ENCODE peak calls at places on chromosomes 3 and 15, in six cellular contexts. C is RPMI8226, F is GM23248, T is AG04449, E is A172, L is T47D. Y is an unnamed sample.

GRCh38 chr3:195356151-195357086 is 85.5 kb upstream of the XXYLT1 start:
- DNase-seq in C (no peak), E (no peak), T (no peak), L (no peak), F (no peak), Y (no peak)

GRCh38 chr15:75230524-75231371 is 27.4 kb upstream of the GOLGA6C start:
- DNase-seq in F (no peak), C (peak; percentile 61), L (no peak), T (no peak), E (no peak), Y (no peak)

GRCh38 chr3:107184375-107184774 is 192.9 kb upstream of the CCDC54 start:
- DNase-seq in L (no peak), C (no peak), F (peak; percentile 47), E (no peak), T (peak; percentile 40), Y (no peak)

GRCh38 chr3:157132341-157132740 is 27.6 kb downstream of the CCNL1 start:
- DNase-seq in T (no peak), E (no peak), L (no peak), C (no peak), F (peak; percentile 51), Y (no peak)

GRCh38 chr3:71401695-71402231 is 181.8 kb downstream of the FOXP1 start:
- DNase-seq in F (no peak), T (no peak), C (no peak), E (no peak), L (no peak), Y (no peak)

GRCh38 chr15:50970524-50970923 is 62.0 kb downstream of the AP4E1 start:
- DNase-seq in T (no peak), L (no peak), E (no peak), C (no peak), F (no peak), Y (no peak)

GRCh38 chr3:36635731-36636130 is 128.6 kb downstream of the DCLK3 start:
- DNase-seq in C (no peak), E (no peak), F (peak; percentile 59), L (no peak), T (no peak), Y (peak; percentile 23)

GRCh38 chr15:84859651-84860050 is 24.8 kb upstream of the SLC28A1 start:
- DNase-seq in T (no peak), E (no peak), C (no peak), F (no peak), L (no peak), Y (no peak)

GRCh38 chr3:189833996-189834395 is 202.8 kb downstream of the TP63 start:
- DNase-seq in C (no peak), E (no peak), T (no peak), L (peak; percentile 80), F (no peak), Y (no peak)

GRCh38 chr3:51620543-51620942 is 50.5 kb upstream of the TEX264 start:
- DNase-seq in E (no peak), F (peak; percentile 53), T (no peak), L (no peak), C (no peak), Y (no peak)

GRCh38 chr15:59528965-59529402 is 82.6 kb upstream of the GCNT3 start:
- DNase-seq in T (peak; percentile 33), E (peak; percentile 85), L (peak; percentile 93), F (peak; percentile 90), C (peak; percentile 82), Y (peak; percentile 86)

GRCh38 chr3:124007186-124007585 is 15.3 kb upstream of the ROPN1 start:
- DNase-seq in L (no peak), F (peak; percentile 45), T (no peak), E (peak; percentile 40), C (no peak), Y (no peak)

GRCh38 chr15:96340611-96341464 is 10.3 kb downstream of the NR2F2 start:
- DNase-seq in L (peak; percentile 45), E (peak; percentile 10), C (no peak), T (no peak), F (peak; percentile 81), Y (peak; percentile 73)

GRCh38 chr15:100170673-100171210 is 171.0 kb downstream of the ADAMTS17 start:
- DNase-seq in T (no peak), F (no peak), C (no peak), E (no peak), L (no peak), Y (no peak)

GRCh38 chr15:71780349-71780976 is 29.9 kb upstream of the NR2E3 start:
- DNase-seq in E (peak; percentile 38), C (peak; percentile 76), T (no peak), L (peak; percentile 41), F (peak; percentile 76), Y (peak; percentile 48)

GRCh38 chr15:82647835-82648256 is 683 bp upstream of the CPEB1 start:
- DNase-seq in L (no peak), E (peak; percentile 21), F (no peak), C (no peak), T (no peak), Y (no peak)

GRCh38 chr15:22954798-22955543 is 25.2 kb downstream of the CYFIP1 start:
- DNase-seq in F (no peak), T (no peak), L (peak; percentile 51), C (no peak), E (no peak), Y (no peak)

GRCh38 chr3:73056365-73057150 is 4.9 kb upstream of the EBLN2 start:
- DNase-seq in F (peak; percentile 72), E (peak; percentile 36), L (peak; percentile 56), C (no peak), T (no peak), Y (peak; percentile 68)

GRCh38 chr3:143239026-143239425 is 119.5 kb downstream of the CHST2 start:
- DNase-seq in T (no peak), F (no peak), E (peak; percentile 16), L (no peak), C (no peak), Y (no peak)

GRCh38 chr3:84904819-84905555 is 53.8 kb upstream of the CADM2 start:
- DNase-seq in C (no peak), E (no peak), L (no peak), F (no peak), T (no peak), Y (no peak)

GRCh38 chr3:45343947-45344346 is 44.4 kb upstream of the LARS2 start:
- DNase-seq in C (peak; percentile 13), L (peak; percentile 63), F (no peak), E (peak; percentile 28), T (no peak), Y (peak; percentile 26)

GRCh38 chr3:188253800-188254452 is 100.0 kb downstream of the LPP start:
- DNase-seq in L (no peak), C (no peak), T (no peak), E (no peak), F (no peak), Y (no peak)

GRCh38 chr15:85125056-85125661 is 143.5 kb downstream of the PDE8A start:
- DNase-seq in F (peak; percentile 50), L (peak; percentile 30), E (peak; percentile 56), C (no peak), T (peak; percentile 3), Y (peak; percentile 47)